ENCODE peak calls at places on chromosome 7, in eight cellular contexts. One of them, this sample, is unnamed.

GRCh38 chr7:24968165-24968564 is 11.8 kb downstream of the OSBPL3 start:
- DNase-seq in activated T-helper 9 cell treated with anti-CD3 and anti-CD28 coated beads, Interleukin-2, amount 50 U/mL, for 16 hours: no peak
- DNase-seq in heart left ventricle: no peak
- DNase-seq in endothelial cell: no peak
- DNase-seq in posterior cingulate gyrus: no peak
- DNase-seq in stomach: no peak
- DNase-seq in activated T-helper 1 cell treated with anti-CD3 and anti-CD28 coated beads, Interleukin-12 subunit alpha, Interleukin-12 subunit beta, Interleukin-2, Interleukin-4 antibody, amounts not matched to agents 30 ng/mL and 10 ng/mL and 1 ng/mL, durations not matched to agents 14 hours and 24 hours and 36 hours: no peak
- DNase-seq in NCI-H2081: no peak
- DNase-seq in this sample: no peak

GRCh38 chr7:1667566-1668485 is 2.3 kb upstream of the ELFN1 start:
- DNase-seq in activated T-helper 9 cell treated with anti-CD3 and anti-CD28 coated beads, Interleukin-2, amount 50 U/mL, for 16 hours: no peak
- DNase-seq in heart left ventricle: no peak
- DNase-seq in endothelial cell: peak
- DNase-seq in posterior cingulate gyrus: peak
- DNase-seq in stomach: no peak
- DNase-seq in activated T-helper 1 cell treated with anti-CD3 and anti-CD28 coated beads, Interleukin-12 subunit alpha, Interleukin-12 subunit beta, Interleukin-2, Interleukin-4 antibody, amounts not matched to agents 30 ng/mL and 10 ng/mL and 1 ng/mL, durations not matched to agents 14 hours and 24 hours and 36 hours: no peak
- DNase-seq in NCI-H2081: no peak
- DNase-seq in this sample: peak

GRCh38 chr7:148045521-148045920 is 545.0 kb upstream of the C7orf33 start:
- DNase-seq in activated T-helper 9 cell treated with anti-CD3 and anti-CD28 coated beads, Interleukin-2, amount 50 U/mL, for 16 hours: no peak
- DNase-seq in heart left ventricle: no peak
- DNase-seq in endothelial cell: no peak
- DNase-seq in posterior cingulate gyrus: no peak
- DNase-seq in stomach: no peak
- DNase-seq in activated T-helper 1 cell treated with anti-CD3 and anti-CD28 coated beads, Interleukin-12 subunit alpha, Interleukin-12 subunit beta, Interleukin-2, Interleukin-4 antibody, amounts not matched to agents 30 ng/mL and 10 ng/mL and 1 ng/mL, durations not matched to agents 14 hours and 24 hours and 36 hours: no peak
- DNase-seq in NCI-H2081: peak
- DNase-seq in this sample: no peak

GRCh38 chr7:17031903-17032551 is 150.2 kb upstream of the AGR3 start:
- DNase-seq in activated T-helper 9 cell treated with anti-CD3 and anti-CD28 coated beads, Interleukin-2, amount 50 U/mL, for 16 hours: no peak
- DNase-seq in heart left ventricle: no peak
- DNase-seq in endothelial cell: no peak
- DNase-seq in posterior cingulate gyrus: no peak
- DNase-seq in stomach: no peak
- DNase-seq in activated T-helper 1 cell treated with anti-CD3 and anti-CD28 coated beads, Interleukin-12 subunit alpha, Interleukin-12 subunit beta, Interleukin-2, Interleukin-4 antibody, amounts not matched to agents 30 ng/mL and 10 ng/mL and 1 ng/mL, durations not matched to agents 14 hours and 24 hours and 36 hours: no peak
- DNase-seq in NCI-H2081: no peak
- DNase-seq in this sample: no peak

GRCh38 chr7:106563466-106564150 is 97.3 kb downstream of the CCDC71L start:
- DNase-seq in activated T-helper 9 cell treated with anti-CD3 and anti-CD28 coated beads, Interleukin-2, amount 50 U/mL, for 16 hours: no peak
- DNase-seq in heart left ventricle: no peak
- DNase-seq in endothelial cell: no peak
- DNase-seq in posterior cingulate gyrus: no peak
- DNase-seq in stomach: no peak
- DNase-seq in activated T-helper 1 cell treated with anti-CD3 and anti-CD28 coated beads, Interleukin-12 subunit alpha, Interleukin-12 subunit beta, Interleukin-2, Interleukin-4 antibody, amounts not matched to agents 30 ng/mL and 10 ng/mL and 1 ng/mL, durations not matched to agents 14 hours and 24 hours and 36 hours: no peak
- DNase-seq in NCI-H2081: peak
- DNase-seq in this sample: no peak

GRCh38 chr7:83957333-83957732 is 237.3 kb downstream of the SEMA3A start:
- DNase-seq in activated T-helper 9 cell treated with anti-CD3 and anti-CD28 coated beads, Interleukin-2, amount 50 U/mL, for 16 hours: no peak
- DNase-seq in heart left ventricle: no peak
- DNase-seq in endothelial cell: no peak
- DNase-seq in posterior cingulate gyrus: no peak
- DNase-seq in stomach: no peak
- DNase-seq in activated T-helper 1 cell treated with anti-CD3 and anti-CD28 coated beads, Interleukin-12 subunit alpha, Interleukin-12 subunit beta, Interleukin-2, Interleukin-4 antibody, amounts not matched to agents 30 ng/mL and 10 ng/mL and 1 ng/mL, durations not matched to agents 14 hours and 24 hours and 36 hours: no peak
- DNase-seq in NCI-H2081: no peak
- DNase-seq in this sample: no peak

GRCh38 chr7:55252386-55252785 is 112.8 kb upstream of the LANCL2 start:
- DNase-seq in activated T-helper 9 cell treated with anti-CD3 and anti-CD28 coated beads, Interleukin-2, amount 50 U/mL, for 16 hours: no peak
- DNase-seq in heart left ventricle: no peak
- DNase-seq in endothelial cell: no peak
- DNase-seq in posterior cingulate gyrus: no peak
- DNase-seq in stomach: no peak
- DNase-seq in activated T-helper 1 cell treated with anti-CD3 and anti-CD28 coated beads, Interleukin-12 subunit alpha, Interleukin-12 subunit beta, Interleukin-2, Interleukin-4 antibody, amounts not matched to agents 30 ng/mL and 10 ng/mL and 1 ng/mL, durations not matched to agents 14 hours and 24 hours and 36 hours: no peak
- DNase-seq in NCI-H2081: no peak
- DNase-seq in this sample: no peak

GRCh38 chr7:12490105-12490688 is 80.3 kb upstream of the SCIN start:
- DNase-seq in activated T-helper 9 cell treated with anti-CD3 and anti-CD28 coated beads, Interleukin-2, amount 50 U/mL, for 16 hours: no peak
- DNase-seq in heart left ventricle: no peak
- DNase-seq in endothelial cell: no peak
- DNase-seq in posterior cingulate gyrus: no peak
- DNase-seq in stomach: no peak
- DNase-seq in activated T-helper 1 cell treated with anti-CD3 and anti-CD28 coated beads, Interleukin-12 subunit alpha, Interleukin-12 subunit beta, Interleukin-2, Interleukin-4 antibody, amounts not matched to agents 30 ng/mL and 10 ng/mL and 1 ng/mL, durations not matched to agents 14 hours and 24 hours and 36 hours: no peak
- DNase-seq in NCI-H2081: peak
- DNase-seq in this sample: no peak

GRCh38 chr7:120353171-120353570 is 80.2 kb downstream of the KCND2 start:
- DNase-seq in activated T-helper 9 cell treated with anti-CD3 and anti-CD28 coated beads, Interleukin-2, amount 50 U/mL, for 16 hours: no peak
- DNase-seq in heart left ventricle: no peak
- DNase-seq in endothelial cell: no peak
- DNase-seq in posterior cingulate gyrus: no peak
- DNase-seq in stomach: no peak
- DNase-seq in activated T-helper 1 cell treated with anti-CD3 and anti-CD28 coated beads, Interleukin-12 subunit alpha, Interleukin-12 subunit beta, Interleukin-2, Interleukin-4 antibody, amounts not matched to agents 30 ng/mL and 10 ng/mL and 1 ng/mL, durations not matched to agents 14 hours and 24 hours and 36 hours: no peak
- DNase-seq in NCI-H2081: no peak
- DNase-seq in this sample: no peak

GRCh38 chr7:92437956-92438491 is 9.3 kb upstream of the GATAD1 start:
- DNase-seq in activated T-helper 9 cell treated with anti-CD3 and anti-CD28 coated beads, Interleukin-2, amount 50 U/mL, for 16 hours: no peak
- DNase-seq in heart left ventricle: no peak
- DNase-seq in endothelial cell: no peak
- DNase-seq in posterior cingulate gyrus: no peak
- DNase-seq in stomach: no peak
- DNase-seq in activated T-helper 1 cell treated with anti-CD3 and anti-CD28 coated beads, Interleukin-12 subunit alpha, Interleukin-12 subunit beta, Interleukin-2, Interleukin-4 antibody, amounts not matched to agents 30 ng/mL and 10 ng/mL and 1 ng/mL, durations not matched to agents 14 hours and 24 hours and 36 hours: no peak
- DNase-seq in NCI-H2081: no peak
- DNase-seq in this sample: no peak

GRCh38 chr7:149440222-149440621 is 20.6 kb downstream of the ZNF777 start:
- DNase-seq in activated T-helper 9 cell treated with anti-CD3 and anti-CD28 coated beads, Interleukin-2, amount 50 U/mL, for 16 hours: no peak
- DNase-seq in heart left ventricle: no peak
- DNase-seq in endothelial cell: no peak
- DNase-seq in posterior cingulate gyrus: no peak
- DNase-seq in stomach: no peak
- DNase-seq in activated T-helper 1 cell treated with anti-CD3 and anti-CD28 coated beads, Interleukin-12 subunit alpha, Interleukin-12 subunit beta, Interleukin-2, Interleukin-4 antibody, amounts not matched to agents 30 ng/mL and 10 ng/mL and 1 ng/mL, durations not matched to agents 14 hours and 24 hours and 36 hours: no peak
- DNase-seq in NCI-H2081: no peak
- DNase-seq in this sample: no peak

GRCh38 chr7:158000160-158000559 is 587.5 kb downstream of the PTPRN2 start:
- DNase-seq in activated T-helper 9 cell treated with anti-CD3 and anti-CD28 coated beads, Interleukin-2, amount 50 U/mL, for 16 hours: no peak
- DNase-seq in heart left ventricle: no peak
- DNase-seq in endothelial cell: no peak
- DNase-seq in posterior cingulate gyrus: no peak
- DNase-seq in stomach: no peak
- DNase-seq in activated T-helper 1 cell treated with anti-CD3 and anti-CD28 coated beads, Interleukin-12 subunit alpha, Interleukin-12 subunit beta, Interleukin-2, Interleukin-4 antibody, amounts not matched to agents 30 ng/mL and 10 ng/mL and 1 ng/mL, durations not matched to agents 14 hours and 24 hours and 36 hours: no peak
- DNase-seq in NCI-H2081: peak
- DNase-seq in this sample: no peak

GRCh38 chr7:22563621-22564241 is 63.7 kb upstream of the STEAP1B start:
- DNase-seq in activated T-helper 9 cell treated with anti-CD3 and anti-CD28 coated beads, Interleukin-2, amount 50 U/mL, for 16 hours: no peak
- DNase-seq in heart left ventricle: no peak
- DNase-seq in endothelial cell: no peak
- DNase-seq in posterior cingulate gyrus: no peak
- DNase-seq in stomach: no peak
- DNase-seq in activated T-helper 1 cell treated with anti-CD3 and anti-CD28 coated beads, Interleukin-12 subunit alpha, Interleukin-12 subunit beta, Interleukin-2, Interleukin-4 antibody, amounts not matched to agents 30 ng/mL and 10 ng/mL and 1 ng/mL, durations not matched to agents 14 hours and 24 hours and 36 hours: peak
- DNase-seq in NCI-H2081: peak
- DNase-seq in this sample: no peak

GRCh38 chr7:140019172-140019571 is 43.6 kb downstream of the PARP12 start:
- DNase-seq in activated T-helper 9 cell treated with anti-CD3 and anti-CD28 coated beads, Interleukin-2, amount 50 U/mL, for 16 hours: no peak
- DNase-seq in heart left ventricle: no peak
- DNase-seq in endothelial cell: no peak
- DNase-seq in posterior cingulate gyrus: no peak
- DNase-seq in stomach: no peak
- DNase-seq in activated T-helper 1 cell treated with anti-CD3 and anti-CD28 coated beads, Interleukin-12 subunit alpha, Interleukin-12 subunit beta, Interleukin-2, Interleukin-4 antibody, amounts not matched to agents 30 ng/mL and 10 ng/mL and 1 ng/mL, durations not matched to agents 14 hours and 24 hours and 36 hours: no peak
- DNase-seq in NCI-H2081: no peak
- DNase-seq in this sample: no peak

GRCh38 chr7:128366290-128366689 is 4.8 kb upstream of the PRRT4 start:
- DNase-seq in activated T-helper 9 cell treated with anti-CD3 and anti-CD28 coated beads, Interleukin-2, amount 50 U/mL, for 16 hours: no peak
- DNase-seq in heart left ventricle: no peak
- DNase-seq in endothelial cell: no peak
- DNase-seq in posterior cingulate gyrus: no peak
- DNase-seq in stomach: no peak
- DNase-seq in activated T-helper 1 cell treated with anti-CD3 and anti-CD28 coated beads, Interleukin-12 subunit alpha, Interleukin-12 subunit beta, Interleukin-2, Interleukin-4 antibody, amounts not matched to agents 30 ng/mL and 10 ng/mL and 1 ng/mL, durations not matched to agents 14 hours and 24 hours and 36 hours: no peak
- DNase-seq in NCI-H2081: no peak
- DNase-seq in this sample: no peak

GRCh38 chr7:90621130-90621891 is 25.2 kb downstream of the CDK14 start:
- DNase-seq in activated T-helper 9 cell treated with anti-CD3 and anti-CD28 coated beads, Interleukin-2, amount 50 U/mL, for 16 hours: no peak
- DNase-seq in heart left ventricle: no peak
- DNase-seq in endothelial cell: no peak
- DNase-seq in posterior cingulate gyrus: no peak
- DNase-seq in stomach: no peak
- DNase-seq in activated T-helper 1 cell treated with anti-CD3 and anti-CD28 coated beads, Interleukin-12 subunit alpha, Interleukin-12 subunit beta, Interleukin-2, Interleukin-4 antibody, amounts not matched to agents 30 ng/mL and 10 ng/mL and 1 ng/mL, durations not matched to agents 14 hours and 24 hours and 36 hours: no peak
- DNase-seq in NCI-H2081: no peak
- DNase-seq in this sample: no peak

GRCh38 chr7:92714767-92715166 is 121.6 kb downstream of the CDK6 start:
- DNase-seq in activated T-helper 9 cell treated with anti-CD3 and anti-CD28 coated beads, Interleukin-2, amount 50 U/mL, for 16 hours: no peak
- DNase-seq in heart left ventricle: no peak
- DNase-seq in endothelial cell: no peak
- DNase-seq in posterior cingulate gyrus: no peak
- DNase-seq in stomach: no peak
- DNase-seq in activated T-helper 1 cell treated with anti-CD3 and anti-CD28 coated beads, Interleukin-12 subunit alpha, Interleukin-12 subunit beta, Interleukin-2, Interleukin-4 antibody, amounts not matched to agents 30 ng/mL and 10 ng/mL and 1 ng/mL, durations not matched to agents 14 hours and 24 hours and 36 hours: no peak
- DNase-seq in NCI-H2081: no peak
- DNase-seq in this sample: no peak

GRCh38 chr7:38070718-38071117 is 107.3 kb upstream of the STARD3NL start:
- DNase-seq in activated T-helper 9 cell treated with anti-CD3 and anti-CD28 coated beads, Interleukin-2, amount 50 U/mL, for 16 hours: no peak
- DNase-seq in heart left ventricle: no peak
- DNase-seq in endothelial cell: peak
- DNase-seq in posterior cingulate gyrus: no peak
- DNase-seq in stomach: no peak
- DNase-seq in activated T-helper 1 cell treated with anti-CD3 and anti-CD28 coated beads, Interleukin-12 subunit alpha, Interleukin-12 subunit beta, Interleukin-2, Interleukin-4 antibody, amounts not matched to agents 30 ng/mL and 10 ng/mL and 1 ng/mL, durations not matched to agents 14 hours and 24 hours and 36 hours: no peak
- DNase-seq in NCI-H2081: peak
- DNase-seq in this sample: no peak

GRCh38 chr7:150993511-150993910 is 2.7 kb downstream of the NOS3 start:
- DNase-seq in activated T-helper 9 cell treated with anti-CD3 and anti-CD28 coated beads, Interleukin-2, amount 50 U/mL, for 16 hours: no peak
- DNase-seq in heart left ventricle: peak
- DNase-seq in endothelial cell: peak
- DNase-seq in posterior cingulate gyrus: no peak
- DNase-seq in stomach: no peak
- DNase-seq in activated T-helper 1 cell treated with anti-CD3 and anti-CD28 coated beads, Interleukin-12 subunit alpha, Interleukin-12 subunit beta, Interleukin-2, Interleukin-4 antibody, amounts not matched to agents 30 ng/mL and 10 ng/mL and 1 ng/mL, durations not matched to agents 14 hours and 24 hours and 36 hours: no peak
- DNase-seq in NCI-H2081: no peak
- DNase-seq in this sample: no peak

GRCh38 chr7:39529582-39529981 is 36.6 kb upstream of the YAE1 start:
- DNase-seq in activated T-helper 9 cell treated with anti-CD3 and anti-CD28 coated beads, Interleukin-2, amount 50 U/mL, for 16 hours: no peak
- DNase-seq in heart left ventricle: no peak
- DNase-seq in endothelial cell: no peak
- DNase-seq in posterior cingulate gyrus: no peak
- DNase-seq in stomach: no peak
- DNase-seq in activated T-helper 1 cell treated with anti-CD3 and anti-CD28 coated beads, Interleukin-12 subunit alpha, Interleukin-12 subunit beta, Interleukin-2, Interleukin-4 antibody, amounts not matched to agents 30 ng/mL and 10 ng/mL and 1 ng/mL, durations not matched to agents 14 hours and 24 hours and 36 hours: no peak
- DNase-seq in NCI-H2081: no peak
- DNase-seq in this sample: no peak

GRCh38 chr7:1818581-1819200 is 148.6 kb downstream of the ELFN1 start:
- DNase-seq in activated T-helper 9 cell treated with anti-CD3 and anti-CD28 coated beads, Interleukin-2, amount 50 U/mL, for 16 hours: no peak
- DNase-seq in heart left ventricle: no peak
- DNase-seq in endothelial cell: no peak
- DNase-seq in posterior cingulate gyrus: no peak
- DNase-seq in stomach: peak
- DNase-seq in activated T-helper 1 cell treated with anti-CD3 and anti-CD28 coated beads, Interleukin-12 subunit alpha, Interleukin-12 subunit beta, Interleukin-2, Interleukin-4 antibody, amounts not matched to agents 30 ng/mL and 10 ng/mL and 1 ng/mL, durations not matched to agents 14 hours and 24 hours and 36 hours: no peak
- DNase-seq in NCI-H2081: peak
- DNase-seq in this sample: no peak

GRCh38 chr7:106848851-106849442 is 16.1 kb upstream of the PIK3CG start:
- DNase-seq in activated T-helper 9 cell treated with anti-CD3 and anti-CD28 coated beads, Interleukin-2, amount 50 U/mL, for 16 hours: no peak
- DNase-seq in heart left ventricle: no peak
- DNase-seq in endothelial cell: no peak
- DNase-seq in posterior cingulate gyrus: no peak
- DNase-seq in stomach: no peak
- DNase-seq in activated T-helper 1 cell treated with anti-CD3 and anti-CD28 coated beads, Interleukin-12 subunit alpha, Interleukin-12 subunit beta, Interleukin-2, Interleukin-4 antibody, amounts not matched to agents 30 ng/mL and 10 ng/mL and 1 ng/mL, durations not matched to agents 14 hours and 24 hours and 36 hours: no peak
- DNase-seq in NCI-H2081: no peak
- DNase-seq in this sample: no peak

GRCh38 chr7:128410092-128410665 is 397 bp upstream of the IMPDH1 start:
- DNase-seq in activated T-helper 9 cell treated with anti-CD3 and anti-CD28 coated beads, Interleukin-2, amount 50 U/mL, for 16 hours: peak
- DNase-seq in heart left ventricle: peak
- DNase-seq in endothelial cell: peak
- DNase-seq in posterior cingulate gyrus: no peak
- DNase-seq in stomach: peak
- DNase-seq in activated T-helper 1 cell treated with anti-CD3 and anti-CD28 coated beads, Interleukin-12 subunit alpha, Interleukin-12 subunit beta, Interleukin-2, Interleukin-4 antibody, amounts not matched to agents 30 ng/mL and 10 ng/mL and 1 ng/mL, durations not matched to agents 14 hours and 24 hours and 36 hours: peak
- DNase-seq in NCI-H2081: peak
- DNase-seq in this sample: no peak

GRCh38 chr7:116810267-116811116 is 51.9 kb upstream of the CAPZA2 start:
- DNase-seq in activated T-helper 9 cell treated with anti-CD3 and anti-CD28 coated beads, Interleukin-2, amount 50 U/mL, for 16 hours: no peak
- DNase-seq in heart left ventricle: no peak
- DNase-seq in endothelial cell: no peak
- DNase-seq in posterior cingulate gyrus: no peak
- DNase-seq in stomach: no peak
- DNase-seq in activated T-helper 1 cell treated with anti-CD3 and anti-CD28 coated beads, Interleukin-12 subunit alpha, Interleukin-12 subunit beta, Interleukin-2, Interleukin-4 antibody, amounts not matched to agents 30 ng/mL and 10 ng/mL and 1 ng/mL, durations not matched to agents 14 hours and 24 hours and 36 hours: no peak
- DNase-seq in NCI-H2081: peak
- DNase-seq in this sample: no peak

GRCh38 chr7:101814996-101815825 is 2.2 kb upstream of the CUX1 start:
- DNase-seq in activated T-helper 9 cell treated with anti-CD3 and anti-CD28 coated beads, Interleukin-2, amount 50 U/mL, for 16 hours: peak
- DNase-seq in heart left ventricle: peak
- DNase-seq in endothelial cell: peak
- DNase-seq in posterior cingulate gyrus: peak
- DNase-seq in stomach: peak
- DNase-seq in activated T-helper 1 cell treated with anti-CD3 and anti-CD28 coated beads, Interleukin-12 subunit alpha, Interleukin-12 subunit beta, Interleukin-2, Interleukin-4 antibody, amounts not matched to agents 30 ng/mL and 10 ng/mL and 1 ng/mL, durations not matched to agents 14 hours and 24 hours and 36 hours: peak
- DNase-seq in NCI-H2081: peak
- DNase-seq in this sample: peak

GRCh38 chr7:219581-220150 is 27.3 kb downstream of the FAM20C start:
- DNase-seq in activated T-helper 9 cell treated with anti-CD3 and anti-CD28 coated beads, Interleukin-2, amount 50 U/mL, for 16 hours: no peak
- DNase-seq in heart left ventricle: no peak
- DNase-seq in endothelial cell: no peak
- DNase-seq in posterior cingulate gyrus: peak
- DNase-seq in stomach: peak
- DNase-seq in activated T-helper 1 cell treated with anti-CD3 and anti-CD28 coated beads, Interleukin-12 subunit alpha, Interleukin-12 subunit beta, Interleukin-2, Interleukin-4 antibody, amounts not matched to agents 30 ng/mL and 10 ng/mL and 1 ng/mL, durations not matched to agents 14 hours and 24 hours and 36 hours: no peak
- DNase-seq in NCI-H2081: no peak
- DNase-seq in this sample: peak

GRCh38 chr7:130273863-130274262 is 7.2 kb downstream of the CPA2 start:
- DNase-seq in activated T-helper 9 cell treated with anti-CD3 and anti-CD28 coated beads, Interleukin-2, amount 50 U/mL, for 16 hours: no peak
- DNase-seq in heart left ventricle: peak
- DNase-seq in endothelial cell: peak
- DNase-seq in posterior cingulate gyrus: no peak
- DNase-seq in stomach: no peak
- DNase-seq in activated T-helper 1 cell treated with anti-CD3 and anti-CD28 coated beads, Interleukin-12 subunit alpha, Interleukin-12 subunit beta, Interleukin-2, Interleukin-4 antibody, amounts not matched to agents 30 ng/mL and 10 ng/mL and 1 ng/mL, durations not matched to agents 14 hours and 24 hours and 36 hours: no peak
- DNase-seq in NCI-H2081: peak
- DNase-seq in this sample: no peak

GRCh38 chr7:120052884-120053382 is 220.0 kb upstream of the KCND2 start:
- DNase-seq in activated T-helper 9 cell treated with anti-CD3 and anti-CD28 coated beads, Interleukin-2, amount 50 U/mL, for 16 hours: no peak
- DNase-seq in heart left ventricle: no peak
- DNase-seq in endothelial cell: no peak
- DNase-seq in posterior cingulate gyrus: no peak
- DNase-seq in stomach: no peak
- DNase-seq in activated T-helper 1 cell treated with anti-CD3 and anti-CD28 coated beads, Interleukin-12 subunit alpha, Interleukin-12 subunit beta, Interleukin-2, Interleukin-4 antibody, amounts not matched to agents 30 ng/mL and 10 ng/mL and 1 ng/mL, durations not matched to agents 14 hours and 24 hours and 36 hours: no peak
- DNase-seq in NCI-H2081: no peak
- DNase-seq in this sample: no peak

GRCh38 chr7:70579397-70580097 is 552.4 kb upstream of the GALNT17 start:
- DNase-seq in activated T-helper 9 cell treated with anti-CD3 and anti-CD28 coated beads, Interleukin-2, amount 50 U/mL, for 16 hours: no peak
- DNase-seq in heart left ventricle: no peak
- DNase-seq in endothelial cell: no peak
- DNase-seq in posterior cingulate gyrus: no peak
- DNase-seq in stomach: no peak
- DNase-seq in activated T-helper 1 cell treated with anti-CD3 and anti-CD28 coated beads, Interleukin-12 subunit alpha, Interleukin-12 subunit beta, Interleukin-2, Interleukin-4 antibody, amounts not matched to agents 30 ng/mL and 10 ng/mL and 1 ng/mL, durations not matched to agents 14 hours and 24 hours and 36 hours: no peak
- DNase-seq in NCI-H2081: no peak
- DNase-seq in this sample: no peak

GRCh38 chr7:32564542-32564941 is 69.3 kb downstream of the AVL9 start:
- DNase-seq in activated T-helper 9 cell treated with anti-CD3 and anti-CD28 coated beads, Interleukin-2, amount 50 U/mL, for 16 hours: no peak
- DNase-seq in heart left ventricle: no peak
- DNase-seq in endothelial cell: peak
- DNase-seq in posterior cingulate gyrus: no peak
- DNase-seq in stomach: no peak
- DNase-seq in activated T-helper 1 cell treated with anti-CD3 and anti-CD28 coated beads, Interleukin-12 subunit alpha, Interleukin-12 subunit beta, Interleukin-2, Interleukin-4 antibody, amounts not matched to agents 30 ng/mL and 10 ng/mL and 1 ng/mL, durations not matched to agents 14 hours and 24 hours and 36 hours: no peak
- DNase-seq in NCI-H2081: no peak
- DNase-seq in this sample: no peak

GRCh38 chr7:1357601-1358271 is 101.5 kb downstream of the MICALL2 start:
- DNase-seq in activated T-helper 9 cell treated with anti-CD3 and anti-CD28 coated beads, Interleukin-2, amount 50 U/mL, for 16 hours: no peak
- DNase-seq in heart left ventricle: no peak
- DNase-seq in endothelial cell: no peak
- DNase-seq in posterior cingulate gyrus: peak
- DNase-seq in stomach: no peak
- DNase-seq in activated T-helper 1 cell treated with anti-CD3 and anti-CD28 coated beads, Interleukin-12 subunit alpha, Interleukin-12 subunit beta, Interleukin-2, Interleukin-4 antibody, amounts not matched to agents 30 ng/mL and 10 ng/mL and 1 ng/mL, durations not matched to agents 14 hours and 24 hours and 36 hours: no peak
- DNase-seq in NCI-H2081: no peak
- DNase-seq in this sample: no peak

GRCh38 chr7:101507791-101508252 is 121.3 kb downstream of the MYL10 start:
- DNase-seq in activated T-helper 9 cell treated with anti-CD3 and anti-CD28 coated beads, Interleukin-2, amount 50 U/mL, for 16 hours: no peak
- DNase-seq in heart left ventricle: no peak
- DNase-seq in endothelial cell: peak
- DNase-seq in posterior cingulate gyrus: no peak
- DNase-seq in stomach: no peak
- DNase-seq in activated T-helper 1 cell treated with anti-CD3 and anti-CD28 coated beads, Interleukin-12 subunit alpha, Interleukin-12 subunit beta, Interleukin-2, Interleukin-4 antibody, amounts not matched to agents 30 ng/mL and 10 ng/mL and 1 ng/mL, durations not matched to agents 14 hours and 24 hours and 36 hours: peak
- DNase-seq in NCI-H2081: peak
- DNase-seq in this sample: no peak

GRCh38 chr7:45938626-45939302 is 17.7 kb upstream of the IGFBP3 start:
- DNase-seq in activated T-helper 9 cell treated with anti-CD3 and anti-CD28 coated beads, Interleukin-2, amount 50 U/mL, for 16 hours: no peak
- DNase-seq in heart left ventricle: no peak
- DNase-seq in endothelial cell: peak
- DNase-seq in posterior cingulate gyrus: no peak
- DNase-seq in stomach: no peak
- DNase-seq in activated T-helper 1 cell treated with anti-CD3 and anti-CD28 coated beads, Interleukin-12 subunit alpha, Interleukin-12 subunit beta, Interleukin-2, Interleukin-4 antibody, amounts not matched to agents 30 ng/mL and 10 ng/mL and 1 ng/mL, durations not matched to agents 14 hours and 24 hours and 36 hours: no peak
- DNase-seq in NCI-H2081: no peak
- DNase-seq in this sample: no peak